ENCODE peak calls at places on chromosomes 4 and X, in nine cellular contexts. R is colonic mucosa, P is A549, E is IMR-90, S is cardiac fibroblast, J is uterus, X is heart right ventricle, W is sigmoid colon, B is AG04450. G is an unnamed sample.

GRCh38 chrX:151873096-151873495 is 39.6 kb upstream of the MAGEA4 start:
- DNase-seq in R (no peak), P (no peak), J (no peak), X (no peak), S (peak), E (no peak), B (no peak), W (no peak), G (no peak)

GRCh38 chrX:94216738-94217137 is 542.7 kb downstream of the FAM133A start:
- DNase-seq in S (no peak), W (no peak), E (no peak), B (no peak), R (no peak), P (no peak), X (no peak), J (no peak), G (no peak)

GRCh38 chr4:39464886-39465501 is 6.1 kb downstream of the LIAS start:
- DNase-seq in P (peak), E (peak), X (no peak), B (peak), W (no peak), J (no peak), R (no peak), S (peak), G (peak)

GRCh38 chr4:163679189-163679588 is 184.7 kb downstream of the TMA16 start:
- DNase-seq in P (peak), W (no peak), X (no peak), E (peak), B (no peak), R (no peak), J (no peak), S (peak), G (no peak)

GRCh38 chr4:102586644-102587021 is 85.5 kb downstream of the NFKB1 start:
- DNase-seq in P (no peak), E (no peak), B (no peak), R (no peak), J (no peak), S (no peak), X (no peak), W (no peak), G (no peak)

GRCh38 chr4:152935661-152936445 is at the start of gene FHDC1:
- DNase-seq in P (no peak), B (no peak), S (no peak), X (no peak), W (no peak), J (no peak), E (no peak), R (peak), G (no peak)

GRCh38 chr4:140150886-140151699 is 2.9 kb downstream of the MAML3 start:
- DNase-seq in R (peak), P (peak), J (peak), E (peak), W (peak), S (peak), X (peak), B (peak), G (peak)

GRCh38 chrX:84118315-84118714 is 69.7 kb downstream of the RPS6KA6 start:
- DNase-seq in R (no peak), P (no peak), S (no peak), B (no peak), X (no peak), J (no peak), W (no peak), E (no peak), G (no peak)

GRCh38 chr4:99209671-99210070 is 9.4 kb downstream of the ADH6 start:
- DNase-seq in W (no peak), S (no peak), E (peak), J (no peak), B (peak), P (no peak), X (no peak), R (no peak), G (no peak)

GRCh38 chr4:31068257-31069075 is 348.3 kb downstream of the PCDH7 start:
- DNase-seq in W (no peak), P (no peak), S (no peak), X (no peak), E (peak), R (no peak), B (no peak), J (no peak), G (no peak)

GRCh38 chr4:165345663-165346417 is 18.4 kb downstream of the MSMO1 start:
- DNase-seq in S (no peak), W (no peak), R (no peak), X (no peak), P (no peak), J (no peak), B (no peak), E (no peak), G (no peak)

GRCh38 chrX:66030505-66031317 is 9.2 kb downstream of the VSIG4 start:
- DNase-seq in P (no peak), S (peak), R (peak), W (no peak), B (no peak), E (peak), X (no peak), J (no peak), G (no peak)

GRCh38 chr4:32112891-32113290 is 1392.7 kb downstream of the PCDH7 start:
- DNase-seq in B (no peak), R (no peak), X (no peak), S (no peak), E (no peak), J (no peak), W (no peak), P (no peak), G (no peak)

GRCh38 chr4:60089546-60090273 is 1110.4 kb upstream of the ADGRL3 start:
- DNase-seq in S (no peak), B (no peak), W (no peak), J (no peak), R (no peak), X (no peak), P (no peak), E (no peak), G (no peak)

GRCh38 chr4:60088803-60089202 is 1111.3 kb upstream of the ADGRL3 start:
- DNase-seq in S (no peak), X (no peak), J (no peak), P (no peak), E (no peak), B (no peak), R (no peak), W (no peak), G (no peak)
- H3K4me3 ChIP-seq in S (no peak), X (no peak), J (no peak), P (no peak), E (no peak), B (no peak), R (no peak), W (no peak), G (no peak)

GRCh38 chr4:178086324-178086723 is 644.1 kb upstream of the AGA start:
- DNase-seq in P (no peak), E (peak), R (no peak), J (no peak), S (no peak), B (no peak), X (no peak), W (no peak), G (no peak)
- TF ChIP-seq CTCF in P (no peak), E (no peak), R (no peak), J (no peak), S (no peak), B (no peak), X (no peak), W (no peak), G (no peak)

DNA sequence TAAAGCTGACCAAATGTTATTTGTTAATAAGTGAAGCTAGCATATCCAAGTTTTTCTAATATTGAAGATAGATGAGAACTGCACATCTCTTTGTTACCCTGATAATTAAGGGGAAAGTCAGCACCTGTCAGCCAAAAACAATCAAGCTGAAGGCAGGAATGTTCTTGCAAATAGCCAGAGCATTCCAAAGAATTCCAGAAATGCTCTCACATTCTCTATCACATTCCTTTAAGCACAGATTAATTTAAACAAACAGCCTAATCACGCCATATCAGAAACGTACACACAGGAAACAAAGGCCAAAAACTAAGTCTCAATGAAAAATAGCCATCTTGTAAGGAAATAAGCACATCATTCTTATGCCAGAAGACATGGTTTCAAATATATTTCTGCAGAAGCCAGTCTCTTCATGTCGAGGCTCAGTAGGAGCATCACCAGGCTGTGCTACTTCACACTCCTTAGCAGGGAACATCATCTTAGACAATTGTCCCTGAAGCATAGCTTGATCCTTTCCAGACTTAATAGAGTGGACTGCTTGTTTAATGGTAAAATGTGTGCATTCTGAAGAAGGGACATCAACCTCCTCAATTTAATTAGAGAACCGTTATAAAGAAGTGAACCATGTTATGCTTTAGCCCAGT is 252.9 kb upstream of the TTC29 start:
- DNase-seq in S (peak), X (no peak), J (no peak), W (no peak), B (peak), P (no peak), E (peak), R (no peak), G (no peak)
- H3K4me3 ChIP-seq in S (no peak), X (no peak), J (no peak), W (no peak), B (no peak), P (no peak), E (no peak), R (no peak), G (no peak)

GRCh38 chr4:175954685-175955084 is 111.0 kb upstream of the WDR17 start:
- DNase-seq in B (no peak), R (no peak), J (no peak), S (no peak), X (no peak), W (no peak), P (no peak), E (no peak), G (no peak)

GRCh38 chr4:175951794-175952193 is 113.8 kb upstream of the WDR17 start:
- DNase-seq in E (peak), S (peak), R (no peak), P (no peak), J (no peak), W (no peak), B (no peak), X (no peak), G (no peak)

GRCh38 chr4:175953960-175954521 is 111.6 kb upstream of the WDR17 start:
- DNase-seq in J (no peak), W (no peak), P (no peak), E (no peak), B (no peak), R (no peak), X (no peak), S (no peak), G (no peak)
- TF ChIP-seq CTCF in J (no peak), W (no peak), P (no peak), E (peak), B (no peak), R (no peak), X (peak), S (no peak), G (peak)

GRCh38 chrX:101097546-101098453 is at the start of gene CENPI:
- DNase-seq in S (peak), X (peak), R (peak), W (peak), P (peak), B (peak), J (peak), E (peak), G (peak)
- H3K4me3 ChIP-seq in S (peak), X (peak), R (peak), W (peak), P (peak), B (peak), J (peak), E (peak), G (peak)

DNA sequence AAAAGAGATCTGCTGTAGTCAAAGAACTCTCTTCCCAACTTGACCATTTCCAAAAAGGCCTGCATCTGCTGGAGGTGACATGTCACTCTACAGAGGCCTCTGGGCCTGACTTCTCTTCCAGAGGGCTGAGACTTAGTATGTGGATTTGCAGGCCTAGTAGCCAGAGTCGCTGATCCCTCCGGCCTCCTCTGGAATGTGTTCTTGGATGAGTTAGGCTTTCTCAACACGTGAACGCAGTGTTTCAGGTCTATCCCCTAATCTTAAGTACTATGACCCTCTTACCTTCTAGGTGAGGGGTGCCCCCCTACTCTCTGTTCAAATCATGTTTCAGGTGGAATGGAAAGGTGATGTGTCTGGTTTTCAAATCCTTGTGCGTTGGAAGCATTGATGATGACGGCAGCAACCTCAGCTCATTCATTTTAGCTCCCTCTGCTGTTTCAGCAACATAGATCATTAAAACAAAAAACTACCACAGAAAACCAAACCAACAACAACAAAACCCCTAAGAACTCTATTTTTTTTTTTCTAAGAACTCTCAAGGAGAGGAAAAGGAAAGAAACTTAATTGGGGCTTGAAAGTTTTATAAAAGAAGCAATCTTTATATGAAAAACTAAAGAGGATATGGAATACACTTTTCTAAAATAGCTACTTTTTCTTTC is 56.4 kb downstream of the RWDD4 start:
- DNase-seq in E (peak), J (no peak), X (no peak), B (no peak), R (no peak), S (peak), P (no peak), W (no peak), G (no peak)
- TF ChIP-seq CTCF in E (peak), J (no peak), X (peak), B (peak), R (no peak), S (peak), P (peak), W (no peak), G (peak)

GRCh38 chrX:42246814-42247213 is 323.5 kb upstream of the CASK start:
- DNase-seq in X (no peak), R (no peak), S (peak), J (no peak), P (no peak), B (no peak), W (no peak), E (no peak), G (no peak)

GRCh38 chrX:42241421-42241820 is 318.1 kb upstream of the CASK start:
- DNase-seq in W (no peak), P (no peak), R (no peak), E (no peak), B (no peak), S (no peak), J (no peak), X (no peak), G (no peak)

GRCh38 chrX:42242044-42242443 is 318.7 kb upstream of the CASK start:
- DNase-seq in E (no peak), X (peak), P (no peak), B (no peak), W (no peak), S (no peak), J (no peak), R (no peak), G (no peak)

GRCh38 chrX:42248226-42248625 is 324.9 kb upstream of the CASK start:
- DNase-seq in E (no peak), B (no peak), J (no peak), X (no peak), W (no peak), R (no peak), S (no peak), P (no peak), G (no peak)

DNA sequence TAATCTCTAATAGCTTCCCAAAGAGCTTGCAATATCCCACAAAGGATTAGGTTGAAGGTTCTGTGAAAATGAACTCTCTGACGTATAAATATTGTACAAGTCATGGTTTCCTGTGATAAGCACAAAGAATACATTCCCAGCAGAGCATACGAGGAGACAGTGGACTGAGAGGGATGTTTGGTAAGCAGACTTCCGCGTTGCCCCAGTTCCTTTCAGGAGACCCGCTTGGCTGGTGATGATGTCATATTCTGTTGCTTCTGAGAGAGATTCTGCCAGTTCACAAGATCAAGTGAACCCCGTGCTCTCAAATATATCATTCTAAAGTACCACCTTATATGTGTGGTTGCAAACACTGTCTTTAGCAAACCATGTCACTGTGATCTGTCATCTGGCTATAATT is 323.9 kb upstream of the CASK start:
- DNase-seq in S (peak), P (no peak), W (no peak), B (no peak), R (no peak), J (no peak), E (peak), X (no peak), G (no peak)
- H3K4me3 ChIP-seq in S (no peak), P (no peak), W (no peak), B (peak), R (no peak), J (no peak), E (no peak), X (no peak), G (no peak)

DNA sequence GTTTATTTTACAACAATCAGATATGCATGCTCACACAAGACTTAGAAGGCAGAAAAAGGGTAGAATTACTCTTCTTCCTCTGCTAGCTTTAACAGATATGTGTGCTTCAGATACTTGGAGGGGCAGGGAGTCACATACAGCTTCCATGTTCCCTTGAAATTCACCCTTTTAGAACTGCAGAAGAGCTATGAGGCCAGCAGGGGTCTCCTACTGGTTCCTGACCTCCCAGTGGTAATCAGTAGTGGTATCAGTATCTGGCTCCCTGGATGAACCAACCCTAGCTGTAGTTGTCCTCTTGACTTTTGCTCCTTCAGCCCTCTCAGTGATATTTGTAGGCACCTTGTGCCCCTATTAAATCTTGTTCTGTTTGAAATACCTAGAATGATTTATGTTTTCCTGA is 81.5 kb downstream of the RCHY1 start:
- DNase-seq in P (peak), X (no peak), S (peak), J (no peak), R (no peak), E (peak), B (no peak), W (no peak), G (no peak)
- TF ChIP-seq CTCF in P (no peak), X (no peak), S (peak), J (no peak), R (no peak), E (peak), B (peak), W (no peak), G (peak)

G was measured in HFF-Myc.